ENCODE peak calls at places on chromosomes 16 and 17, in nine cellular contexts. H, V, J, T, F, M, W, U and S are unnamed samples.

GRCh38 chr17:7946441-7946840 is 14.4 kb downstream of the CNTROB start:
- DNase-seq in H (no peak), V (no peak), J (no peak), T (no peak), F (no peak), M (no peak), W (no peak), U (no peak), S (no peak)

GRCh38 chr17:789160-789840 is 7.1 kb downstream of the MRM3 start:
- DNase-seq in H (no peak), V (no peak), J (no peak), T (no peak), F (no peak), M (no peak), W (no peak), U (no peak), S (no peak)

GRCh38 chr17:74742153-74742515 is 5.1 kb downstream of the RAB37 start:
- DNase-seq in H (no peak), V (no peak), J (no peak), T (peak), F (no peak), M (no peak), W (peak), U (no peak), S (peak)

GRCh38 chr16:50548659-50549560 is 714 bp downstream of the NKD1 start:
- DNase-seq in H (no peak), V (no peak), J (peak), T (no peak), F (peak), M (no peak), W (no peak), U (no peak), S (no peak)

GRCh38 chr16:13923703-13924298 is 3.8 kb downstream of the ERCC4 start:
- DNase-seq in H (peak), V (no peak), J (no peak), T (no peak), F (no peak), M (no peak), W (peak), U (no peak), S (no peak)

GRCh38 chr17:76805319-76805718 is 62.9 kb upstream of the MGAT5B start:
- DNase-seq in H (no peak), V (no peak), J (no peak), T (no peak), F (no peak), M (no peak), W (no peak), U (no peak), S (no peak)

GRCh38 chr17:81207610-81208581 is 14.9 kb downstream of the CEP131 start:
- DNase-seq in H (no peak), V (no peak), J (no peak), T (no peak), F (no peak), M (no peak), W (no peak), U (no peak), S (no peak)

GRCh38 chr17:45135978-45136791 is 698 bp downstream of the ACBD4 start:
- DNase-seq in H (no peak), V (peak), J (no peak), T (peak), F (no peak), M (no peak), W (no peak), U (no peak), S (no peak)

GRCh38 chr17:53571342-53571741 is 251.4 kb upstream of the KIF2B start:
- DNase-seq in H (no peak), V (no peak), J (no peak), T (no peak), F (no peak), M (no peak), W (peak), U (no peak), S (no peak)

GRCh38 chr17:70327723-70328122 is 158.4 kb downstream of the KCNJ2 start:
- DNase-seq in H (no peak), V (no peak), J (no peak), T (no peak), F (no peak), M (no peak), W (no peak), U (no peak), S (no peak)

GRCh38 chr17:7435676-7436555 is 681 bp downstream of the TMEM102 start:
- DNase-seq in H (no peak), V (peak), J (peak), T (peak), F (no peak), M (no peak), W (peak), U (no peak), S (peak)

GRCh38 chr17:57518587-57519118 is 226.4 kb downstream of the CCDC182 start:
- DNase-seq in H (no peak), V (no peak), J (no peak), T (peak), F (no peak), M (no peak), W (no peak), U (no peak), S (no peak)

GRCh38 chr17:67629963-67630320 is 87.8 kb upstream of the NOL11 start:
- DNase-seq in H (peak), V (no peak), J (no peak), T (no peak), F (no peak), M (no peak), W (peak), U (peak), S (no peak)

GRCh38 chr16:89953671-89954406 is 5.3 kb downstream of the DEF8 start:
- DNase-seq in H (no peak), V (no peak), J (no peak), T (no peak), F (no peak), M (no peak), W (no peak), U (no peak), S (no peak)

GRCh38 chr17:43401293-43401692 is 2.5 kb downstream of the ARL4D start:
- DNase-seq in H (no peak), V (no peak), J (no peak), T (no peak), F (no peak), M (no peak), W (no peak), U (no peak), S (peak)

GRCh38 chr16:84513111-84514065 is 8.9 kb upstream of the MEAK7 start:
- DNase-seq in H (peak), V (peak), J (no peak), T (no peak), F (no peak), M (no peak), W (no peak), U (peak), S (no peak)

GRCh38 chr16:71961066-71962039 is 38.8 kb downstream of the PKD1L3 start:
- DNase-seq in H (peak), V (peak), J (peak), T (peak), F (peak), M (peak), W (peak), U (peak), S (no peak)

GRCh38 chr17:64107517-64108235 is 22.3 kb downstream of the ERN1 start:
- DNase-seq in H (no peak), V (no peak), J (no peak), T (no peak), F (no peak), M (no peak), W (no peak), U (no peak), S (no peak)

GRCh38 chr17:61927211-61928100 is at the start of gene INTS2:
- DNase-seq in H (peak), V (peak), J (peak), T (peak), F (peak), M (peak), W (peak), U (peak), S (peak)

GRCh38 chr16:26371349-26371869 is 679.6 kb downstream of the HS3ST4 start:
- DNase-seq in H (no peak), V (no peak), J (no peak), T (no peak), F (no peak), M (no peak), W (no peak), U (no peak), S (no peak)

GRCh38 chr16:56539667-56540066 is 19.8 kb upstream of the BBS2 start:
- DNase-seq in H (no peak), V (no peak), J (no peak), T (no peak), F (no peak), M (no peak), W (no peak), U (no peak), S (no peak)

GRCh38 chr16:68744744-68745280 is 7.7 kb downstream of the CDH1 start:
- DNase-seq in H (no peak), V (peak), J (peak), T (no peak), F (no peak), M (no peak), W (no peak), U (peak), S (peak)

GRCh38 chr17:27939489-27940465 is 46.6 kb upstream of the LYRM9 start:
- DNase-seq in H (no peak), V (no peak), J (no peak), T (no peak), F (no peak), M (no peak), W (no peak), U (no peak), S (no peak)

GRCh38 chr17:15954222-15954621 is 9.3 kb downstream of the ADORA2B start:
- DNase-seq in H (no peak), V (no peak), J (no peak), T (no peak), F (no peak), M (no peak), W (no peak), U (peak), S (peak)

GRCh38 chr17:80647746-80648145 is 103.1 kb downstream of the RPTOR start:
- DNase-seq in H (peak), V (no peak), J (no peak), T (no peak), F (no peak), M (no peak), W (no peak), U (peak), S (no peak)

GRCh38 chr17:76182016-76182764 is 41.1 kb upstream of the FOXJ1 start:
- DNase-seq in H (peak), V (peak), J (peak), T (peak), F (peak), M (peak), W (peak), U (peak), S (no peak)

GRCh38 chr16:66344533-66345145 is 21.9 kb upstream of the CDH5 start:
- DNase-seq in H (no peak), V (peak), J (peak), T (no peak), F (no peak), M (peak), W (peak), U (no peak), S (no peak)

GRCh38 chr16:85796599-85796998 is 2.7 kb downstream of the EMC8 start:
- DNase-seq in H (no peak), V (no peak), J (no peak), T (no peak), F (no peak), M (no peak), W (no peak), U (no peak), S (no peak)

GRCh38 chr16:9854665-9855064 is 327.6 kb downstream of the GRIN2A start:
- DNase-seq in H (peak), V (no peak), J (no peak), T (no peak), F (no peak), M (no peak), W (no peak), U (peak), S (no peak)

GRCh38 chr17:4362141-4362540 is 4.3 kb downstream of the UBE2G1 start:
- DNase-seq in H (no peak), V (no peak), J (no peak), T (no peak), F (no peak), M (no peak), W (no peak), U (no peak), S (no peak)

GRCh38 chr16:75029854-75030253 is 31.0 kb downstream of the ZNRF1 start:
- DNase-seq in H (no peak), V (no peak), J (no peak), T (no peak), F (no peak), M (no peak), W (no peak), U (peak), S (no peak)

GRCh38 chr17:10156579-10157488 is 41.6 kb downstream of the GAS7 start:
- DNase-seq in H (no peak), V (peak), J (peak), T (peak), F (no peak), M (peak), W (no peak), U (no peak), S (no peak)

GRCh38 chr17:82241183-82241925 is 12.5 kb downstream of the SLC16A3 start:
- DNase-seq in H (no peak), V (peak), J (peak), T (peak), F (peak), M (peak), W (no peak), U (no peak), S (peak)

GRCh38 chr16:86517652-86518258 is 7.4 kb downstream of the FOXF1 start:
- DNase-seq in H (peak), V (no peak), J (peak), T (peak), F (peak), M (peak), W (peak), U (no peak), S (no peak)

GRCh38 chr16:81896902-81897301 is 114.4 kb downstream of the SDR42E1 start:
- DNase-seq in H (no peak), V (no peak), J (no peak), T (no peak), F (no peak), M (no peak), W (no peak), U (no peak), S (no peak)

DNA sequence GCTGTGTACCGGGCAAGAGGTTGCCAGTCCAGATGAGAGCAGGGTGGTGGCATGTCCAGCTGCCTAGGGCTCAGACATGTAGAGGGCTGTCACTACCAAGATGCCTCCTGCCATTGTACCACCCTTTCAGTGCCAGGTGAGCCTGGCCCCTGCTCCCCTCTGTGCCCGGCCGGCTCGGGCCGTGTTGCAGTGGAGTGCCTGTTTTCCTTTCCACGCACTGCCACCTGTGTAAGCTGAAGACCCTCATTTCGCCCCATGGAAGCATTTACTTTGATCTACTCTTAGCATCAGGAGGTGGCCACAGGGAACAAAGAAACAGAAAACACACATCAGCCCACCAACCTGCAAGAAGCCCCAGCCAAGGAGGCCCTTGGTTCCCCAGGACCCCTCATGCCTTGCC is 4.6 kb upstream of the RBFOX3 start:
- DNase-seq in H (no peak), V (no peak), J (no peak), T (no peak), F (no peak), M (no peak), W (no peak), U (no peak), S (peak)
- TF ChIP-seq CTCF in H (no peak), V (no peak), J (no peak), T (no peak), F (no peak), M (no peak), W (no peak), U (no peak), S (no peak)

DNA sequence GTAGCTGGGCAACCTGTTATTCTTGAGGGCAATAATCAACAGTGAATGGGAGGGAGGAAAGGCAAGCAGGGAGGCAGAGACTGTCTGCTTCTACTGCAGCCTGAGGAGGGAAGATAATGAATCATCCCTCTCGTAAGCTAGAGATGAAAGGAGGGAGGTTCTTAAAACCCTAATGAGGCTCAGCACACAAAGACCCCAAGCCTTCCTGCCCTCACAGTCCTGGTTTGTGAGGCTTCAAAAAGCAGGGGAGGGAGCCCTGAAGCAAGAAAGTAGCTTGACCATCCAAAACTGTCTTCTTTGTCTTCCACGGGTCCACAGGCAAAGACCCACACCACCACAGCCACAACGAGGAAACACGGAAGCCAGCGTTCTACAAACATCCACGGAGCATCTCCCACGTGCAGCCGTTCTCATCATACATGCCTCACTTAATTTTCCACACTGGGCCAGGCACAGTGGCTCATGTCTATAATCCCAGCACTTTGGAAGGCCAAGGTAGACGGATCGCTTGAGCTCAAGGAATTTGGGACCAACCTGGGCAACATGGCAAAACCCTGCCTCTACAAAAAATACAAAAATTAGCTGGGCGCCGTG is 1.7 kb downstream of the PIK3R5 start:
- DNase-seq in H (no peak), V (no peak), J (no peak), T (no peak), F (no peak), M (no peak), W (no peak), U (no peak), S (no peak)
- H3K4me3 ChIP-seq in H (no peak), V (peak), J (no peak), T (peak), F (no peak), M (peak), W (no peak), U (no peak), S (no peak)

GRCh38 chr17:48609754-48610281 is 999 bp downstream of the HOXB7 start:
- DNase-seq in H (no peak), V (no peak), J (no peak), T (no peak), F (no peak), M (no peak), W (no peak), U (no peak), S (no peak)
- TF ChIP-seq CTCF in H (no peak), V (no peak), J (no peak), T (no peak), F (no peak), M (no peak), W (no peak), U (no peak), S (no peak)

GRCh38 chr17:37280841-37281240 is 94.9 kb upstream of the C17orf78 start:
- DNase-seq in H (no peak), V (no peak), J (no peak), T (no peak), F (no peak), M (no peak), W (no peak), U (no peak), S (no peak)

GRCh38 chr17:37283414-37283961 is 92.3 kb upstream of the C17orf78 start:
- DNase-seq in H (no peak), V (no peak), J (no peak), T (no peak), F (no peak), M (no peak), W (no peak), U (peak), S (no peak)

GRCh38 chr17:37278247-37278894 is 97.4 kb upstream of the C17orf78 start:
- DNase-seq in H (no peak), V (no peak), J (no peak), T (no peak), F (no peak), M (no peak), W (no peak), U (no peak), S (no peak)

GRCh38 chr17:37286430-37286829 is 89.4 kb upstream of the C17orf78 start:
- DNase-seq in H (no peak), V (no peak), J (no peak), T (no peak), F (no peak), M (no peak), W (no peak), U (no peak), S (no peak)

GRCh38 chr17:37284198-37284597 is 91.6 kb upstream of the C17orf78 start:
- DNase-seq in H (no peak), V (no peak), J (no peak), T (no peak), F (no peak), M (no peak), W (no peak), U (no peak), S (no peak)
- H3K4me3 ChIP-seq in H (no peak), V (no peak), J (no peak), T (no peak), F (no peak), M (no peak), W (no peak), U (no peak), S (no peak)

GRCh38 chr17:42334667-42335066 is 46.4 kb downstream of the STAT5A start:
- DNase-seq in H (no peak), V (no peak), J (no peak), T (no peak), F (no peak), M (no peak), W (no peak), U (no peak), S (no peak)
- TF ChIP-seq CTCF in H (peak), V (peak), J (no peak), T (no peak), F (no peak), M (no peak), W (no peak), U (no peak), S (peak)

GRCh38 chr17:59707182-59707970 is at the start of the genes PTRH2 and VMP1:
- DNase-seq in H (peak), V (peak), J (peak), T (peak), F (peak), M (peak), W (peak), U (peak), S (peak)
- H3K4me3 ChIP-seq in H (peak), V (peak), J (peak), T (peak), F (peak), M (peak), W (peak), U (peak), S (peak)

GRCh38 chr16:22317001-22317530 is 19.9 kb downstream of the POLR3E start:
- DNase-seq in H (no peak), V (peak), J (no peak), T (no peak), F (no peak), M (no peak), W (no peak), U (no peak), S (no peak)

GRCh38 chr16:22317625-22318024 is 20.4 kb downstream of the POLR3E start:
- DNase-seq in H (no peak), V (peak), J (no peak), T (no peak), F (no peak), M (no peak), W (no peak), U (no peak), S (no peak)

GRCh38 chr16:22320572-22321339 is 23.5 kb downstream of the POLR3E start:
- DNase-seq in H (no peak), V (no peak), J (no peak), T (no peak), F (no peak), M (no peak), W (no peak), U (no peak), S (no peak)

GRCh38 chr16:22316411-22316811 is 19.2 kb downstream of the POLR3E start:
- DNase-seq in H (no peak), V (peak), J (no peak), T (no peak), F (no peak), M (no peak), W (no peak), U (no peak), S (no peak)

DNA sequence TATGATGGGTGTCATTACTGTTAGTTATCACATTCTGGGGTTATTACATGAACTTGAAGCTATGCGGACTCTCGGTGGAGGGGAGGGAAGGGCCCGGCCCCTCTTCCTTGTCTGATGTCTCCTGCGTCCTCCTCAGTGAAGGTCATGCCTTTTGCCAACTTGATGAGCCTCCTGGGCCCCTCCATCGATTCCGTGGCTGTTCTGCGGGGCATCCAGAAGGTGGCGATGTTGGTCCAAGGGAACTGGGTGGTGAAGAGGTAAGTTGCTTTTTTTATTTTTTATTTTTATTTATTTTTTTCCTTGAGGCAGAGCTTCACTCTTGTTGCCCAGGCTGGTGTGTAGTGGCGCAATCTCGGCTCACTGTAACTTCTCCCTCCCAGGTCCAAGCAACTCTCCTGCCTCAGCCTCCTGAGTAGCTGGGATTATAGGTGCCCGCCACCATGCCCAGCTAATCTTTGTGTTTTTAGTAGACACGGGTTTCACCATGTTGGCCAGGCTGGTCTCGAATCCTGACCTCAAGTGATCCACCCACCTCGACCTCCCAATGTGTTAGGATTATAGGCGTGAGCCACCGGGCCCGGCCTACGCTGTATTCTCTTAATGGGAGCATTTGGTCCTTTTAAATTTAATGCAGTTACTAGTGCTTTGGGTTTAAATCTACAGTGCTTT is 21.6 kb downstream of the POLR3E start:
- DNase-seq in H (no peak), V (peak), J (peak), T (no peak), F (no peak), M (peak), W (no peak), U (no peak), S (no peak)
- TF ChIP-seq CTCF in H (peak), V (peak), J (peak), T (peak), F (peak), M (peak), W (peak), U (peak), S (peak)